ENCODE peak calls at places on chromosomes 11 and 22, in eight cellular contexts. Q, K, M, W, U, H, Z and Y are unnamed samples.

GRCh38 chr11:76652989-76653673 is 17.4 kb downstream of the LRRC32 start:
- DNase-seq in Q (no peak), K (no peak), M (no peak), W (no peak), U (no peak), H (no peak), Z (peak), Y (no peak)

GRCh38 chr22:31872209-31872608 is 72.1 kb upstream of the YWHAH start:
- DNase-seq in Q (no peak), K (no peak), M (peak), W (no peak), U (no peak), H (no peak), Z (no peak), Y (no peak)

GRCh38 chr11:48013269-48013901 is 33.0 kb downstream of the PTPRJ start:
- DNase-seq in Q (peak), K (no peak), M (peak), W (no peak), U (no peak), H (no peak), Z (peak), Y (peak)

GRCh38 chr22:49964136-49964492 is 3.5 kb downstream of the PIM3 start:
- DNase-seq in Q (no peak), K (no peak), M (peak), W (no peak), U (no peak), H (no peak), Z (no peak), Y (no peak)

GRCh38 chr11:119529063-119529845 is 106.3 kb upstream of the THY1 start:
- DNase-seq in Q (no peak), K (no peak), M (peak), W (no peak), U (no peak), H (no peak), Z (no peak), Y (no peak)

GRCh38 chr11:111718436-111719325 is 47.5 kb downstream of the PPP2R1B start:
- DNase-seq in Q (no peak), K (no peak), M (no peak), W (no peak), U (no peak), H (no peak), Z (peak), Y (no peak)

GRCh38 chr11:3159296-3160190 is 5.6 kb downstream of the OSBPL5 start:
- DNase-seq in Q (no peak), K (no peak), M (peak), W (no peak), U (no peak), H (peak), Z (no peak), Y (no peak)

GRCh38 chr22:24028533-24028932 is 17.4 kb downstream of the CABIN1 start:
- DNase-seq in Q (no peak), K (no peak), M (no peak), W (no peak), U (no peak), H (no peak), Z (no peak), Y (no peak)

GRCh38 chr22:46758867-46759290 is 3.6 kb upstream of the TBC1D22A start:
- DNase-seq in Q (peak), K (no peak), M (peak), W (no peak), U (peak), H (no peak), Z (peak), Y (peak)

GRCh38 chr11:10493041-10493663 is 38.1 kb downstream of the AMPD3 start:
- DNase-seq in Q (no peak), K (no peak), M (no peak), W (no peak), U (no peak), H (no peak), Z (no peak), Y (no peak)

GRCh38 chr11:120547301-120547700 is 35.8 kb downstream of the GRIK4 start:
- DNase-seq in Q (no peak), K (no peak), M (no peak), W (no peak), U (no peak), H (no peak), Z (no peak), Y (no peak)

GRCh38 chr11:121255473-121256125 is 37.0 kb upstream of the SC5D start:
- DNase-seq in Q (no peak), K (no peak), M (no peak), W (no peak), U (no peak), H (no peak), Z (no peak), Y (no peak)

GRCh38 chr11:37352485-37352884 is 754.4 kb upstream of the RAG2 start:
- DNase-seq in Q (no peak), K (no peak), M (no peak), W (no peak), U (no peak), H (no peak), Z (no peak), Y (no peak)

GRCh38 chr22:26541167-26541819 is 29.0 kb upstream of the TFIP11 start:
- DNase-seq in Q (no peak), K (no peak), M (no peak), W (no peak), U (no peak), H (no peak), Z (no peak), Y (no peak)

GRCh38 chr11:60360621-60361020 is 17.7 kb upstream of the MS4A7 start:
- DNase-seq in Q (no peak), K (no peak), M (no peak), W (no peak), U (no peak), H (no peak), Z (no peak), Y (no peak)

GRCh38 chr11:77793972-77794371 is 26.6 kb downstream of the RSF1 start:
- DNase-seq in Q (no peak), K (no peak), M (no peak), W (no peak), U (no peak), H (no peak), Z (no peak), Y (no peak)

GRCh38 chr11:64165482-64165841 is 451 bp downstream of the MACROD1 start:
- DNase-seq in Q (no peak), K (no peak), M (no peak), W (no peak), U (peak), H (peak), Z (peak), Y (no peak)
- TF ChIP-seq CTCF in Q (no peak), K (peak), M (no peak), W (no peak), U (no peak), H (peak), Z (no peak), Y (no peak)

DNA sequence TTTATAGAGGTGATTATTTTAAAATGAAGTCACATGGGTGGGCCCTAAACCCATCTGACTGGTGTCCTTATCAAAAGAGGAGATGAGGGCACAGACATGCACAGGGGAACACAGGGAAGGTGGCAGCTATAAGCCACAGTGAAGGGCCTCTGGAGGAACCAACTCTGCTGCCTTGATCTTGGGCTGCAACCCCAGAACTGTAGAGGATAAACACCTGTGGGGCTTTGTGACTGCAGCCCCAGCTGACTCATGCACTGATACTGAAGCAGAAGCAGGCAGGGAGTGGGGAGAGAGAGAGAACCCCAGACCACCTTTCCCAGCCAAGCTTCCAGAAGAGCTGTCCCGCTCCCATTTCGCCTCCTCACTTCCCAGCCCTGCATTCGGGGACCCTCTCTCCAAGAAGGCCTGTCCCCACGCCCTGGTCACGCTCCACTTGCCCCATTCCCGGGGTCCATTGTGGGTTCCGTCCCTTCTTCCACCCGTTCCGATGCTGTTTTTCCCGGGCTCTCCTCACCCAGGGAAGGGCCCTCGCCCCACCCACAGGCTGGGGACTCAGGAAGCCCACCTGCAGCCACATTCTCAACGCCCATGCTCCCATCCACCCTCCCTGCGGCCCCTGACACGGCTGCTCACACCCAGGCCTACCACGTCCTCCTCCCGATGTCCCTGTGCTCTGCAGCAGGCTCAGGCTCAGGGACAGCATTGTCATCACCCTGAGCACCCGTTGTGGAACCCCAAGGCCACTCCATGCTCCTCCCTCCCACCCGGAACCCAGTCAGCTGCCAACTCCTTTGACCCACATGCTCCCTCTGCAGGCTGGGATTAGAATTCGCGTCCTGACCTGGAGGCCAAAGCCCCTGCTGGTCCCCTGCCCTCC is 90.8 kb upstream of the SHANK2 start:
- DNase-seq in Q (peak), K (no peak), M (peak), W (no peak), U (peak), H (no peak), Z (peak), Y (peak)
- TF ChIP-seq CTCF in Q (peak), K (peak), M (no peak), W (no peak), U (peak), H (no peak), Z (peak), Y (peak)

GRCh38 chr11:102810943-102811528 is 13.1 kb upstream of the MMP1 start:
- DNase-seq in Q (no peak), K (no peak), M (no peak), W (no peak), U (no peak), H (no peak), Z (no peak), Y (no peak)
- TF ChIP-seq CTCF in Q (no peak), K (peak), M (no peak), W (no peak), U (peak), H (no peak), Z (peak), Y (no peak)

GRCh38 chr22:39556970-39557811 is 13.4 kb upstream of the CACNA1I start:
- DNase-seq in Q (no peak), K (no peak), M (no peak), W (no peak), U (peak), H (no peak), Z (no peak), Y (no peak)
- TF ChIP-seq CTCF in Q (no peak), K (no peak), M (no peak), W (no peak), U (no peak), H (no peak), Z (no peak), Y (no peak)

GRCh38 chr11:75400110-75400865 is 970 bp downstream of the RPS3 start:
- DNase-seq in Q (no peak), K (no peak), M (no peak), W (no peak), U (no peak), H (no peak), Z (no peak), Y (no peak)

GRCh38 chr11:75399344-75400109 is at the start of gene RPS3:
- DNase-seq in Q (peak), K (peak), M (peak), W (peak), U (peak), H (peak), Z (peak), Y (peak)

GRCh38 chr11:75403037-75403436 is 3.7 kb downstream of the RPS3 start:
- DNase-seq in Q (no peak), K (no peak), M (no peak), W (no peak), U (no peak), H (no peak), Z (no peak), Y (no peak)

GRCh38 chr11:75403983-75404658 is 4.8 kb downstream of the RPS3 start:
- DNase-seq in Q (no peak), K (no peak), M (peak), W (no peak), U (no peak), H (no peak), Z (no peak), Y (no peak)

DNA sequence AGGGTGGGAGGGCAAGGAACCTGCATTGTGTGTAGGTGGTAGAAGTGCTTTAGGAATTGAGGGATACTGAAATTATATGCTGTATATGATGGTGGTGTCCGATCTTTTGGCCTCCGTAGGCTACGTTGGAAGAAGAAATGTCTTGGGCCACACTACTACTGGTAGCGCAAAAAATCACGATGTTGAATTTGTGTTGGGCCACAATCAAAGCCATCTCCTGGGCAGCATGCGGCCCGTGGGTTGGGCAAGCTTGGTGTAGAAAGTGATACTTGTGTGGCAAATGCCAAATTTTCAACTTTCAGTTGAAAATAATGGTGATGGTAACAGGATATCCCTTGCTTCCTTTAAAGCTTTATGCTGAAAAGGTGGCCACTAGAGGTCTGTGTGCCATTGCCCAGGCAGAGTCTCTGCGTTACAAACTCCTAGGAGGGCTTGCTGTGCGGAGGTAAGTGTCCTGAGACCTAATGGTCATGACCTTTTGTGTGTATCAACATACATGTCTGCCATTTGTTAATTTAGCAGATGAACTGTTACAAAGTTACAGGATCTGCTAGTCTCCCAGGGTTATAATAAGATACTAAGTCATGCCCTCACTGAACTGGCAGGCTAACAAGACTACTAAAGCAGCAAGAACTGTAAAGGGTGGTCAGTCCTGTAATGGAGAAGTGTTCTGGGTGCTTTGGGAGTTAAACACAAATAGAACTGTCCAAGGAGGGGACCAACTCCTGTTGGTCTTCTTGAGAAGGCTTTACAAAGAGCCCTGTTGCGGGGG is 2.9 kb downstream of the RPS3 start:
- DNase-seq in Q (no peak), K (no peak), M (peak), W (no peak), U (no peak), H (no peak), Z (no peak), Y (no peak)
- TF ChIP-seq CTCF in Q (no peak), K (no peak), M (no peak), W (no peak), U (no peak), H (no peak), Z (no peak), Y (no peak)

GRCh38 chr11:134173296-134173695 is 50.5 kb downstream of the NCAPD3 start:
- DNase-seq in Q (no peak), K (no peak), M (no peak), W (no peak), U (no peak), H (no peak), Z (no peak), Y (no peak)
- TF ChIP-seq CTCF in Q (no peak), K (no peak), M (no peak), W (no peak), U (no peak), H (no peak), Z (no peak), Y (no peak)

DNA sequence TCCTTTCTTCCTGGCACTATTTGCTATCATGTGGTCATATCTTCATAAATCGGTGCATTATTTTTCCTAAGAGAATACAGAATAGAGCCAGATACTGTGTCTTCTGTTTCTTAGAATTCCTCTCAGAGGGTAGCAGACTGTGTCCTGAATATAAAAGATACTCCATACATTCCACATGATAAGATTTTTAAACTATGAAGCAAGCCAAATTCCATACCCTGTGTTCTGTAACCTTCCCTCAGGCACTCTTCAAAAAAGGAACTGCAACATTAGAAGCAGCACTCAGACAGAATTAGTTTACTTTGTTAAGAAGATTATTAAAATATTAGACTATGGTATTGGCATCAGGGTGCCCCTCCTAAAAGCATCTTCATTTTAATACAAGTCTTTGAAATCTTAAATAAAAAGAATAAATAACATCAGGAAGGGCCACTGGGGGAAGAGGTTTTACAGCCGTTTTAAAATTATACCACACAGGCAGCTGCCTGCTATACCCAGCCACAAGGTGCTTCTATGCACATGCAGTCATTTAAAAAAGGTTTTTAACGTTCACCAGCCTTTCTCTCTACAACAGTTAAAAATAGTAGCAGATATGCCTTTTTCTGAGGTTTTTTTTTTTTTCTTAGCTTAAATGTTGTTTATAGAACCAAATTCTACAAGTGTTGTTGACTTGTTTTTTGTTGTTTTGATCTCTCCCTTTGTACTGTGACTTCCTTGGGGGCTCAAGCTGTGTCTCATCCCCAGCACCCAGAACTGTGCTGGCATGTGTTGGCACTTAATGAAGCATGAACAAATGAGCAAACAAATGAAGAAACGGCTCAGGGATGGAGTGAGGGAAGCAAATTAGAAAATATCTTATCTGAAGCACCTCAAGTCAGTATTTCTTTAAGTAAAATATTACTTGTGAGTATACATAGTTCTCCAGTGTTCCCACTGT is 54.7 kb upstream of the CCDC89 start:
- DNase-seq in Q (no peak), K (no peak), M (no peak), W (no peak), U (no peak), H (no peak), Z (no peak), Y (no peak)
- TF ChIP-seq CTCF in Q (no peak), K (no peak), M (no peak), W (no peak), U (no peak), H (no peak), Z (no peak), Y (no peak)

DNA sequence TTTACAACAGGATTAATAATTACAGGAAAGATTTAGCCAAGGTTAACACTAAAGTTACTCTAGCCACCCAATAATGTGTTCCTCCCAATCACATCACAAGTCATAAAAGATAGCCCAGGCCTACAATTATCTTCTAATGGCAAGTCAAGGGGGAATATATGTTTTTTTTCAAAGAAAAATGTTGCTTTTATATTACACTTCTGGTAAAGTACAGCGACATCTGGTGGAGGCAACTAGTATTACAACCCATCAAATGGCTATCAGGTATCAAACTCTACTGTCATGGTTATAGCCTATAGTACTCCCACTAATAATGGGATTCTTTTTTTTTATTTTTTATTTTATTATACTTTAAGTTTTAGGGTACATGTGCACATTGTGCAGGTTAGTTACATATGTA is 71.8 kb downstream of the XRRA1 start:
- DNase-seq in Q (no peak), K (no peak), M (no peak), W (no peak), U (no peak), H (no peak), Z (no peak), Y (no peak)
- TF ChIP-seq CTCF in Q (peak), K (peak), M (no peak), W (peak), U (peak), H (no peak), Z (no peak), Y (no peak)

GRCh38 chr22:19406281-19406811 is 25.2 kb downstream of the HIRA start:
- DNase-seq in Q (no peak), K (no peak), M (no peak), W (no peak), U (no peak), H (no peak), Z (no peak), Y (no peak)
- TF ChIP-seq CTCF in Q (no peak), K (no peak), M (no peak), W (no peak), U (no peak), H (no peak), Z (no peak), Y (no peak)